ENCODE peak calls at places on chromosomes 4 and X, in eight cellular contexts. One of them, this sample, is unnamed. For H3K4me1, the result is how much of the 10 kb centered on the place peaks cover.

GRCh38 chrX:16870861-16871584 is 861 bp upstream of the RBBP7 start:
- DNase-seq in CD8-positive, alpha-beta memory T cell: no peak
- DNase-seq in MM.1S: no peak
- DNase-seq in tibial artery: peak
- DNase-seq in spleen: peak
- DNase-seq in HCT116: no peak
- DNase-seq in Karpas-422: peak
- DNase-seq in prostate gland: peak
- DNase-seq in this sample: peak

GRCh38 chrX:78650906-78651437 is 8.2 kb downstream of the RTL3 start:
- DNase-seq in spleen: no peak
- DNase-seq in MM.1S: peak
- DNase-seq in Karpas-422: no peak
- DNase-seq in tibial artery: no peak
- DNase-seq in HCT116: no peak
- DNase-seq in prostate gland: no peak
- DNase-seq in CD8-positive, alpha-beta memory T cell: no peak
- DNase-seq in this sample: peak

GRCh38 chr4:162683659-162684370 is 482.9 kb downstream of the NAF1 start:
- DNase-seq in tibial artery: no peak
- DNase-seq in spleen: no peak
- DNase-seq in Karpas-422: no peak
- DNase-seq in prostate gland: no peak
- DNase-seq in CD8-positive, alpha-beta memory T cell: no peak
- DNase-seq in MM.1S: no peak
- DNase-seq in HCT116: no peak
- DNase-seq in this sample: no peak

GRCh38 chrX:38754102-38754790 is 47.0 kb upstream of the MID1IP1 start:
- DNase-seq in MM.1S: peak
- DNase-seq in HCT116: peak
- DNase-seq in Karpas-422: peak
- DNase-seq in prostate gland: peak
- DNase-seq in spleen: no peak
- DNase-seq in tibial artery: peak
- DNase-seq in CD8-positive, alpha-beta memory T cell: no peak
- DNase-seq in this sample: peak

GRCh38 chrX:151710457-151710856 is 5.4 kb upstream of the FATE1 start:
- DNase-seq in Karpas-422: no peak
- DNase-seq in spleen: no peak
- DNase-seq in HCT116: no peak
- DNase-seq in MM.1S: no peak
- DNase-seq in prostate gland: no peak
- DNase-seq in tibial artery: no peak
- DNase-seq in CD8-positive, alpha-beta memory T cell: no peak
- DNase-seq in this sample: peak

GRCh38 chr4:101103381-101104142 is 243.8 kb downstream of the PPP3CA start:
- DNase-seq in spleen: no peak
- DNase-seq in CD8-positive, alpha-beta memory T cell: no peak
- DNase-seq in HCT116: no peak
- DNase-seq in tibial artery: no peak
- DNase-seq in Karpas-422: no peak
- DNase-seq in prostate gland: no peak
- DNase-seq in MM.1S: peak
- DNase-seq in this sample: peak

GRCh38 chr4:45467157-45467556 is 656.7 kb downstream of the GABRG1 start:
- DNase-seq in prostate gland: no peak
- DNase-seq in HCT116: no peak
- DNase-seq in Karpas-422: no peak
- DNase-seq in spleen: no peak
- DNase-seq in tibial artery: no peak
- DNase-seq in MM.1S: no peak
- DNase-seq in CD8-positive, alpha-beta memory T cell: no peak
- DNase-seq in this sample: no peak

GRCh38 chrX:1322393-1322792 is 14.2 kb upstream of the IL3RA start:
- DNase-seq in spleen: no peak
- DNase-seq in Karpas-422: no peak
- DNase-seq in MM.1S: no peak
- DNase-seq in CD8-positive, alpha-beta memory T cell: no peak
- DNase-seq in tibial artery: no peak
- DNase-seq in HCT116: no peak
- DNase-seq in prostate gland: no peak
- DNase-seq in this sample: no peak

GRCh38 chr4:148984951-148985350 is 542.7 kb upstream of the NR3C2 start:
- DNase-seq in prostate gland: no peak
- DNase-seq in HCT116: no peak
- DNase-seq in CD8-positive, alpha-beta memory T cell: no peak
- DNase-seq in tibial artery: no peak
- DNase-seq in Karpas-422: no peak
- DNase-seq in MM.1S: no peak
- DNase-seq in spleen: no peak
- DNase-seq in this sample: no peak

GRCh38 chr4:183971938-183972490 is 66.9 kb downstream of the STOX2 start:
- DNase-seq in CD8-positive, alpha-beta memory T cell: no peak
- DNase-seq in Karpas-422: no peak
- DNase-seq in tibial artery: no peak
- DNase-seq in prostate gland: no peak
- DNase-seq in MM.1S: no peak
- DNase-seq in spleen: no peak
- DNase-seq in HCT116: no peak
- DNase-seq in this sample: no peak

GRCh38 chr4:5750052-5750950 is 39.3 kb downstream of the EVC start:
- DNase-seq in spleen: no peak
- DNase-seq in HCT116: no peak
- DNase-seq in tibial artery: no peak
- DNase-seq in prostate gland: no peak
- DNase-seq in Karpas-422: no peak
- DNase-seq in MM.1S: no peak
- DNase-seq in CD8-positive, alpha-beta memory T cell: no peak
- DNase-seq in this sample: peak

GRCh38 chr4:19844436-19844835 is 407.3 kb upstream of the SLIT2 start:
- DNase-seq in prostate gland: no peak
- DNase-seq in Karpas-422: no peak
- DNase-seq in tibial artery: no peak
- DNase-seq in CD8-positive, alpha-beta memory T cell: no peak
- DNase-seq in HCT116: no peak
- DNase-seq in MM.1S: no peak
- DNase-seq in spleen: no peak
- DNase-seq in this sample: no peak

GRCh38 chr4:38003628-38004027 is 43.4 kb downstream of the PTTG2 start:
- DNase-seq in tibial artery: no peak
- DNase-seq in CD8-positive, alpha-beta memory T cell: no peak
- DNase-seq in Karpas-422: no peak
- DNase-seq in prostate gland: no peak
- DNase-seq in spleen: no peak
- DNase-seq in HCT116: no peak
- DNase-seq in MM.1S: no peak
- DNase-seq in this sample: no peak
- H3K27ac ChIP-seq in tibial artery: no peak
- H3K27ac ChIP-seq in CD8-positive, alpha-beta memory T cell: no peak
- H3K27ac ChIP-seq in Karpas-422: no peak
- H3K27ac ChIP-seq in prostate gland: no peak
- H3K27ac ChIP-seq in spleen: no peak
- H3K27ac ChIP-seq in HCT116: no peak
- H3K27ac ChIP-seq in MM.1S: no peak
- H3K27ac ChIP-seq in this sample: no peak

GRCh38 chr4:128353791-128354190 is 66.2 kb upstream of the PGRMC2 start:
- DNase-seq in Karpas-422: no peak
- DNase-seq in HCT116: no peak
- DNase-seq in spleen: no peak
- DNase-seq in tibial artery: no peak
- DNase-seq in CD8-positive, alpha-beta memory T cell: no peak
- DNase-seq in prostate gland: no peak
- DNase-seq in MM.1S: no peak
- DNase-seq in this sample: peak
- H3K4me1 ChIP-seq in Karpas-422: under half
- H3K4me1 ChIP-seq in HCT116: under half
- H3K4me1 ChIP-seq in spleen: under half
- H3K4me1 ChIP-seq in tibial artery: under half
- H3K4me1 ChIP-seq in CD8-positive, alpha-beta memory T cell: under half
- H3K4me1 ChIP-seq in prostate gland: under half
- H3K4me1 ChIP-seq in MM.1S: under half
- H3K4me1 ChIP-seq in this sample: half or more

DNA sequence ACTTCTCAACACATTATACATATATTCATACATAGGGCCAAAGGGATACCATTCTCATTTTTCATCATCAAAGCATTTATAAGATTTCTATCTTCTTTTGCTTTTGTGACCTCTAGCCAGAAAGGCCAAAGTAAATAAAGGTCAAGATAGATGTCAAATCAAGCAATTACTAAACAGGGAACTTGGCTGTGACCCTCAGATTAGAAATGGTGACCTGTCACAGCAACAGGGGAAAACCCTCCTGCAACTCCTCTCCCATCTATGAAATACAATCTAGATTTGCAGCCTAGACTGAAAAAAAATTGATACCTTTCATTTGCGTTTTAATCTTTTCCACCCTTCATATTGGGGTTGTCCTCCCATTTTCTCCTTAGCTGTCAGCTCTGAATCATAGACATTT is 225.6 kb upstream of the FAM241A start:
- DNase-seq in CD8-positive, alpha-beta memory T cell: no peak
- DNase-seq in HCT116: no peak
- DNase-seq in Karpas-422: no peak
- DNase-seq in tibial artery: no peak
- DNase-seq in MM.1S: no peak
- DNase-seq in prostate gland: no peak
- DNase-seq in spleen: no peak
- DNase-seq in this sample: no peak
- H3K27ac ChIP-seq in CD8-positive, alpha-beta memory T cell: no peak
- H3K27ac ChIP-seq in HCT116: no peak
- H3K27ac ChIP-seq in Karpas-422: no peak
- H3K27ac ChIP-seq in tibial artery: no peak
- H3K27ac ChIP-seq in MM.1S: no peak
- H3K27ac ChIP-seq in prostate gland: no peak
- H3K27ac ChIP-seq in spleen: no peak
- H3K27ac ChIP-seq in this sample: no peak

GRCh38 chr4:123412700-123413512 is 16.3 kb downstream of the SPRY1 start:
- DNase-seq in MM.1S: no peak
- DNase-seq in HCT116: no peak
- DNase-seq in Karpas-422: no peak
- DNase-seq in spleen: no peak
- DNase-seq in CD8-positive, alpha-beta memory T cell: no peak
- DNase-seq in prostate gland: no peak
- DNase-seq in tibial artery: no peak
- DNase-seq in this sample: peak

GRCh38 chr4:123417813-123418212 is 21.2 kb downstream of the SPRY1 start:
- DNase-seq in HCT116: no peak
- DNase-seq in prostate gland: no peak
- DNase-seq in Karpas-422: no peak
- DNase-seq in MM.1S: no peak
- DNase-seq in CD8-positive, alpha-beta memory T cell: no peak
- DNase-seq in spleen: no peak
- DNase-seq in tibial artery: no peak
- DNase-seq in this sample: peak

GRCh38 chr4:123415977-123416376 is 19.4 kb downstream of the SPRY1 start:
- DNase-seq in CD8-positive, alpha-beta memory T cell: peak
- DNase-seq in spleen: no peak
- DNase-seq in MM.1S: no peak
- DNase-seq in prostate gland: no peak
- DNase-seq in Karpas-422: no peak
- DNase-seq in tibial artery: no peak
- DNase-seq in HCT116: no peak
- DNase-seq in this sample: peak

GRCh38 chr4:123418486-123418931 is 21.9 kb downstream of the SPRY1 start:
- DNase-seq in HCT116: no peak
- DNase-seq in prostate gland: peak
- DNase-seq in tibial artery: no peak
- DNase-seq in MM.1S: peak
- DNase-seq in spleen: no peak
- DNase-seq in Karpas-422: no peak
- DNase-seq in CD8-positive, alpha-beta memory T cell: no peak
- DNase-seq in this sample: peak

DNA sequence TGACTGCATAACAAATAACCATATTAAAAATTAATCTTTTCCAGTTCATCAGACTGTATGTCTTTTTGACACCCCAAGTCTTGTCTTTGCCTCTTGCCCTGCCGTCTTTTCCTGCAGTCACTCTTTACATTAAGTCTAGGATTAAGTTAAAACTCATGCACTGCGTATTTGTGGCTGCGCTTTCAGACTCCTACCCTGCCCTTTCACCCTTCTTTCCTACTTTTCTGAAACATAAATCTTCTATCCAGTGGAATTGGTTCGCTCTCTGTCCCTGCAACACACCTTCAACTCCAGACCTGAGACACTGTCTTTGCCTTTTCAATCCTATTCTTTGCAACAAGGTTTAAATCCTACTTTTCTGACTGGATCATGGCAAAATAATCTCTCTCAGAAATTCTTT is 19.9 kb downstream of the SPRY1 start:
- DNase-seq in prostate gland: no peak
- DNase-seq in HCT116: no peak
- DNase-seq in Karpas-422: no peak
- DNase-seq in CD8-positive, alpha-beta memory T cell: no peak
- DNase-seq in spleen: no peak
- DNase-seq in tibial artery: no peak
- DNase-seq in MM.1S: no peak
- DNase-seq in this sample: no peak
- H3K4me1 ChIP-seq in prostate gland: under half
- H3K4me1 ChIP-seq in HCT116: under half
- H3K4me1 ChIP-seq in Karpas-422: under half
- H3K4me1 ChIP-seq in CD8-positive, alpha-beta memory T cell: under half
- H3K4me1 ChIP-seq in spleen: under half
- H3K4me1 ChIP-seq in tibial artery: under half
- H3K4me1 ChIP-seq in MM.1S: half or more
- H3K4me1 ChIP-seq in this sample: half or more

GRCh38 chr4:56049428-56050212 is 100.9 kb downstream of the CEP135 start:
- DNase-seq in HCT116: peak
- DNase-seq in tibial artery: no peak
- DNase-seq in prostate gland: no peak
- DNase-seq in spleen: peak
- DNase-seq in CD8-positive, alpha-beta memory T cell: no peak
- DNase-seq in MM.1S: peak
- DNase-seq in Karpas-422: peak
- DNase-seq in this sample: peak
- H3K27ac ChIP-seq in HCT116: peak
- H3K27ac ChIP-seq in tibial artery: peak
- H3K27ac ChIP-seq in prostate gland: no peak
- H3K27ac ChIP-seq in spleen: no peak
- H3K27ac ChIP-seq in CD8-positive, alpha-beta memory T cell: no peak
- H3K27ac ChIP-seq in MM.1S: no peak
- H3K27ac ChIP-seq in Karpas-422: no peak
- H3K27ac ChIP-seq in this sample: no peak

GRCh38 chr4:8201341-8201781 is 2.3 kb downstream of the SH3TC1 start:
- DNase-seq in tibial artery: no peak
- DNase-seq in Karpas-422: no peak
- DNase-seq in MM.1S: no peak
- DNase-seq in CD8-positive, alpha-beta memory T cell: no peak
- DNase-seq in spleen: peak
- DNase-seq in HCT116: no peak
- DNase-seq in prostate gland: no peak
- DNase-seq in this sample: no peak
- H3K4me1 ChIP-seq in tibial artery: under half
- H3K4me1 ChIP-seq in Karpas-422: under half
- H3K4me1 ChIP-seq in MM.1S: under half
- H3K4me1 ChIP-seq in CD8-positive, alpha-beta memory T cell: under half
- H3K4me1 ChIP-seq in spleen: under half
- H3K4me1 ChIP-seq in HCT116: under half
- H3K4me1 ChIP-seq in prostate gland: under half
- H3K4me1 ChIP-seq in this sample: under half

DNA sequence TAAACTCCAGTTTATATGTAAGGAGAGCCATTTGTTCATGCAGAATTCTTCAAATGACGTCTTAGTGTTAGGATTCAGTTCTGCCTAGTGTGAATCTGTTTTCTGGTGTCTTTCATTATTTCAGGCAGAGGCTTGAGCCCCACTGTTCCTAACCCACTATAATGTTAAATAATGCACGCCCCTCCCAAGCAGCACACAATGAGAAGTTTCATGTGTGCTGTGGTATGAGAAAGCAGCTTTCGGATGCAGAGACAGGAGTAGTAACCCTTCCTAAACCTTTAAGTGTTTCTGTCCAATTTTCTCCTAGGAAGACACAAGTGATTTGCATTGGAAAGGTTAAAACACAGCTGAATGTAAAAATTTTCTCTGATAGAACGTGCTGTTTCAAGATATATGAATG is 54.5 kb downstream of the TRIM2 start:
- DNase-seq in Karpas-422: no peak
- DNase-seq in prostate gland: no peak
- DNase-seq in CD8-positive, alpha-beta memory T cell: no peak
- DNase-seq in tibial artery: no peak
- DNase-seq in spleen: no peak
- DNase-seq in MM.1S: no peak
- DNase-seq in HCT116: no peak
- DNase-seq in this sample: no peak
- H3K27ac ChIP-seq in Karpas-422: no peak
- H3K27ac ChIP-seq in prostate gland: no peak
- H3K27ac ChIP-seq in CD8-positive, alpha-beta memory T cell: no peak
- H3K27ac ChIP-seq in tibial artery: no peak
- H3K27ac ChIP-seq in spleen: no peak
- H3K27ac ChIP-seq in MM.1S: no peak
- H3K27ac ChIP-seq in HCT116: no peak
- H3K27ac ChIP-seq in this sample: no peak

This sample was measured in GM23248.